ENCODE peak calls at places on chromosome 11, in six cellular contexts. A, B, E, W, U and L are unnamed samples.
A peak's percentile ranks its signal among the peaks of the same experiment; 100 is the strongest.

GRCh38 chr11:14148653-14149273 is 186.2 kb downstream of the SPON1 start:
- DNase-seq in A (no peak), B (no peak), E (no peak), W (no peak), U (no peak), L (no peak)

GRCh38 chr11:132264616-132265015 is 894.2 kb downstream of the NTM start:
- DNase-seq in A (no peak), B (no peak), E (no peak), W (no peak), U (no peak), L (no peak)

GRCh38 chr11:117836077-117836960 is 11.8 kb upstream of the FXYD2 start:
- DNase-seq in A (no peak), B (peak; percentile 17), E (peak; percentile 22), W (no peak), U (no peak), L (peak; percentile 63)

GRCh38 chr11:128905345-128906184 is 14.4 kb downstream of the KCNJ5 start:
- DNase-seq in A (peak; percentile 64), B (peak; percentile 78), E (peak; percentile 56), W (no peak), U (no peak), L (peak; percentile 78)

GRCh38 chr11:80103149-80103859 is 662.5 kb upstream of the TENM4 start:
- DNase-seq in A (no peak), B (no peak), E (no peak), W (no peak), U (no peak), L (no peak)

GRCh38 chr11:96149743-96150555 is 193.0 kb downstream of the MAML2 start:
- DNase-seq in A (no peak), B (no peak), E (no peak), W (no peak), U (no peak), L (no peak)

GRCh38 chr11:112437096-112437495 is 176.4 kb upstream of the PLET1 start:
- DNase-seq in A (no peak), B (no peak), E (no peak), W (no peak), U (no peak), L (no peak)

GRCh38 chr11:44219830-44220778 is 89.8 kb downstream of the ALX4 start:
- DNase-seq in A (no peak), B (no peak), E (no peak), W (no peak), U (no peak), L (no peak)

GRCh38 chr11:2795491-2795991 is 90.0 kb downstream of the CDKN1C start:
- DNase-seq in A (peak; percentile 1), B (no peak), E (no peak), W (peak; percentile 6), U (no peak), L (peak; percentile 52)

GRCh38 chr11:12674936-12675696 is 895 bp downstream of the TEAD1 start:
- DNase-seq in A (peak; percentile 48), B (no peak), E (peak; percentile 38), W (peak; percentile 47), U (peak; percentile 48), L (peak; percentile 70)

GRCh38 chr11:69539416-69540117 is 58.1 kb downstream of the LINC01488 start:
- DNase-seq in A (peak; percentile 42), B (no peak), E (no peak), W (peak; percentile 23), U (peak; percentile 32), L (peak; percentile 84)

GRCh38 chr11:22780914-22781593 is 48.5 kb downstream of the SVIP start:
- DNase-seq in A (no peak), B (no peak), E (no peak), W (no peak), U (no peak), L (no peak)

GRCh38 chr11:21622995-21623394 is 569.9 kb upstream of the ANO5 start:
- DNase-seq in A (no peak), B (no peak), E (no peak), W (no peak), U (no peak), L (no peak)

GRCh38 chr11:203056-203944 is 3.9 kb downstream of the BET1L start:
- DNase-seq in A (no peak), B (no peak), E (peak; percentile 17), W (no peak), U (no peak), L (peak; percentile 48)

GRCh38 chr11:94910779-94911178 is 62.6 kb downstream of the CWC15 start:
- DNase-seq in A (no peak), B (no peak), E (no peak), W (no peak), U (no peak), L (no peak)

GRCh38 chr11:100930185-100930778 is 199.3 kb downstream of the PGR start:
- DNase-seq in A (no peak), B (no peak), E (no peak), W (no peak), U (no peak), L (no peak)

GRCh38 chr11:76215946-76216345 is 9.6 kb upstream of the WNT11 start:
- DNase-seq in A (no peak), B (no peak), E (no peak), W (no peak), U (peak; percentile 3), L (no peak)

GRCh38 chr11:34339149-34340064 is 18.4 kb downstream of the ABTB2 start:
- DNase-seq in A (no peak), B (no peak), E (no peak), W (no peak), U (no peak), L (no peak)

GRCh38 chr11:123183391-123184099 is 11.5 kb downstream of the CLMP start:
- DNase-seq in A (no peak), B (no peak), E (no peak), W (no peak), U (no peak), L (no peak)

DNA sequence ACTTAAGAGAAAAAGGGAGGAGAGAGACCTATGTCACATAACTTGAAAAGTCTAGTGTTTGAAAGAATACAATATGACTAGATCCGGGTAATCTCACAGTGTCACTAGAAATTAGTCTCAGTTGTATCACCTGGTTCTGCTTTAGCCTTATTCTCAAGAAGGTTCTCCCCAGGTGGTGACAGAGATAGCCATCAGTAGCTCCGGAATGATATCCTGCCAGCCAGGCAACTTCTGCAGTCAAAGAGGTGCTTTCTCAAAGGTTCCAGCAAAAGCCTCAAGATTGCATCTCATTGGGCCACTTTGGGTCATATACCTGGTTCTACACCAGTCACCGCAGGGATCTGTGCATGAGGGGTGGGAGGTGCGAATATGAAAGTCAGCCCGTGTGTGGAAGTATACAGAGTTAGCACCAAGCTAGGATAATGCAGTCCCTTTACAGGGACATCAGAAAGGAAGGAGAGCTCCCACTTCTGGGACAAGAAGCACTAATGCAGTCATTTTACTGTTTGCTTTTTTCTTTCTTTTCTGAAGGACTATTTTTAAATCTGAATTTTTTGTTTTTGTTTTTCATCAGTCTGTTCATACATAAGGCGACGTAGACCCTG is 61.1 kb downstream of the CYB5R2 start:
- DNase-seq in A (no peak), B (no peak), E (no peak), W (no peak), U (no peak), L (no peak)
- H3K27ac ChIP-seq in A (peak overlapping the region; percentile 58), B (no peak overlapping the region), E (peak overlapping the region; percentile 72), W (no peak overlapping the region), U (peak overlapping the region; percentile 44), L (no peak overlapping the region)

GRCh38 chr11:86804871-86805415 is 4.6 kb downstream of the PRSS23 start:
- DNase-seq in A (no peak), B (no peak), E (no peak), W (no peak), U (no peak), L (no peak)

GRCh38 chr11:86809561-86809960 is 9.2 kb downstream of the PRSS23 start:
- DNase-seq in A (no peak), B (no peak), E (no peak), W (no peak), U (no peak), L (no peak)

GRCh38 chr11:86805873-86806310 is 5.5 kb downstream of the PRSS23 start:
- DNase-seq in A (no peak), B (no peak), E (no peak), W (no peak), U (no peak), L (no peak)

GRCh38 chr11:86807356-86807755 is 7.0 kb downstream of the PRSS23 start:
- DNase-seq in A (no peak), B (no peak), E (no peak), W (no peak), U (no peak), L (no peak)

DNA sequence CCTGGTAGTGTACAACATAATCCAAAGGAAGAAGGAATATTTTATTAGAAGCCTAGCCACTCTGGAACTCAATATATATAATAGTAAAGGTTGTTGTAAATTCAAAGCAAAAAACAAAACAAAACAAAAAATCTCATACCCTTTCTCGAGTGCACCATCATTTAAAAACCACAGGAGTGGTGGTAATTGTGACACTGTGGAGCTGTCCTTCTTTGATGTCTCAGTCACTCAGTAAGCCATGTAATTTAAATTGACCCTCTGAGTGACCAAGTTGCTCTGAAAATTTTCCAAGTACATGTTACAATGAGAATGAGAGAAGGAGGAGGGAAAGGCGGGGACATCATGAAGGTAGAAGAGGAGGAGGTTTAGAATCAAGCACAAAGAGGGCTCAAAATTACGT is 6.6 kb downstream of the PRSS23 start:
- DNase-seq in A (no peak), B (no peak), E (no peak), W (no peak), U (no peak), L (no peak)
- H3K4me1 ChIP-seq in A (peaks cover 19% of the 10 kb centered on the region), B (peaks cover 1% of the 10 kb centered on the region), E (peaks cover 50% of the 10 kb centered on the region), W (peaks cover 22% of the 10 kb centered on the region), U (peaks cover 21% of the 10 kb centered on the region), L (no peaks in the 10 kb centered on the region)

GRCh38 chr11:70915158-70915795 is 337.1 kb downstream of the SHANK2 start:
- DNase-seq in A (no peak), B (no peak), E (no peak), W (no peak), U (no peak), L (peak; percentile 22)
- H3K27ac ChIP-seq in A (no peak overlapping the region), B (no peak overlapping the region), E (no peak overlapping the region), W (no peak overlapping the region), U (no peak overlapping the region), L (no peak overlapping the region)

GRCh38 chr11:8338138-8338537 is 74.5 kb upstream of the LMO1 start:
- DNase-seq in A (peak; percentile 50), B (peak; percentile 81), E (peak; percentile 58), W (no peak), U (peak; percentile 43), L (peak; percentile 78)

GRCh38 chr11:8337115-8337386 is 73.4 kb upstream of the LMO1 start:
- DNase-seq in A (no peak), B (no peak), E (no peak), W (no peak), U (no peak), L (no peak)

GRCh38 chr11:8336356-8337114 is 72.9 kb upstream of the LMO1 start:
- DNase-seq in A (no peak), B (no peak), E (no peak), W (no peak), U (no peak), L (no peak)

GRCh38 chr11:8335683-8336082 is 72.0 kb upstream of the LMO1 start:
- DNase-seq in A (no peak), B (no peak), E (no peak), W (no peak), U (no peak), L (no peak)

DNA sequence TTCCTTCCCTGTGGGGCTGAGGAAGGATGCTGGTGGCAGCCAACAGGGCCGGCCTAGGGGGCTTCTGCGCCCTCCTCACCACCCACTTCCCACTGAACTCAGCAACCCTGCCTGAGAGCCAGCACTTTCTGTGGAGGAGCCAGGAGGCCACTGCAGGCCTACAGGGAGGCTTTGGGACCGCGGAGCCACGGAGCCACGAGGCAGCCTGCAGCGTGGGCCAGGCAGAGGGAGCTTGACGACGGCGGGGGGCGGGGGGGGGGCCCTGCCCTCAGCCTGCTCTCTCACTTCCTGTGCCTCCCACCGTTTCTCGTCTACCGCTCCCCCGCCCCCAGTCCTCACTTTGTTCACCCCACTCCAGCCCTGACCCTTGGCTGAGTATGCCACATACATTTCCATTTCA is 73.7 kb upstream of the LMO1 start:
- DNase-seq in A (no peak), B (no peak), E (no peak), W (no peak), U (no peak), L (no peak)
- H3K4me1 ChIP-seq in A (no peaks in the 10 kb centered on the region), B (no peaks in the 10 kb centered on the region), E (no peaks in the 10 kb centered on the region), W (no peaks in the 10 kb centered on the region), U (no peaks in the 10 kb centered on the region), L (peaks cover 4% of the 10 kb centered on the region)